ENCODE peak calls at places on chromosomes 2 and 18, in four cellular contexts. U is left ventricle myocardium inferior; V is cardiac fibroblast; F is CD4-positive, alpha-beta T cell. I is an unnamed sample.

GRCh38 chr2:212815453-212815852 is 276.9 kb upstream of the ERBB4 start:
- DNase-seq in U (no peak), V (no peak), F (no peak), I (no peak)

GRCh38 chr2:165161510-165161909 is 42.3 kb downstream of the SCN3A start:
- DNase-seq in U (no peak), V (peak), F (no peak), I (peak)

GRCh38 chr18:12946549-12947354 is 1.1 kb upstream of the SEH1L start:
- DNase-seq in U (peak), V (peak), F (no peak), I (peak)

GRCh38 chr2:169136885-169137534 is 67.6 kb downstream of the DHRS9 start:
- DNase-seq in U (peak), V (peak), F (no peak), I (no peak)

GRCh38 chr2:22673501-22673900 is 711.5 kb upstream of the KLHL29 start:
- DNase-seq in U (no peak), V (no peak), F (no peak), I (no peak)

GRCh38 chr2:165070089-165070488 is 114.8 kb upstream of the SLC38A11 start:
- DNase-seq in U (no peak), V (no peak), F (no peak), I (no peak)

GRCh38 chr2:98907966-98908905 is 27.8 kb downstream of the CRACDL start:
- DNase-seq in U (no peak), V (no peak), F (no peak), I (no peak)

GRCh38 chr18:59674534-59674933 is 22.7 kb downstream of the CCBE1 start:
- DNase-seq in U (no peak), V (no peak), F (no peak), I (no peak)

GRCh38 chr18:79512461-79513380 is 117.0 kb downstream of the NFATC1 start:
- DNase-seq in U (no peak), V (no peak), F (no peak), I (no peak)

GRCh38 chr18:715626-716025 is 3.2 kb upstream of the ENOSF1 start:
- DNase-seq in U (no peak), V (peak), F (no peak), I (peak)

GRCh38 chr2:127419112-127419430 is 844 bp downstream of the PROC start:
- DNase-seq in U (no peak), V (no peak), F (no peak), I (no peak)

GRCh38 chr2:190953257-190953656 is 60.7 kb downstream of the STAT1 start:
- DNase-seq in U (no peak), V (no peak), F (no peak), I (no peak)

GRCh38 chr2:31660812-31661335 is 80.1 kb upstream of the SRD5A2 start:
- DNase-seq in U (no peak), V (no peak), F (no peak), I (no peak)

GRCh38 chr2:6506311-6507258 is 359.1 kb downstream of the CMPK2 start:
- DNase-seq in U (no peak), V (peak), F (no peak), I (peak)

GRCh38 chr2:221596192-221596591 is 24.1 kb upstream of the EPHA4 start:
- DNase-seq in U (no peak), V (peak), F (no peak), I (peak)

GRCh38 chr18:62643181-62643580 is 72.2 kb upstream of the PHLPP1 start:
- DNase-seq in U (no peak), V (no peak), F (no peak), I (no peak)
- TF ChIP-seq CTCF in U (no peak), V (no peak), F (no peak), I (no peak)

GRCh38 chr2:230762317-230762896 is 49.8 kb downstream of the CAB39 start:
- DNase-seq in U (no peak), V (peak), F (no peak), I (no peak)
- TF ChIP-seq CTCF in U (peak), V (peak), F (peak), I (peak)

DNA sequence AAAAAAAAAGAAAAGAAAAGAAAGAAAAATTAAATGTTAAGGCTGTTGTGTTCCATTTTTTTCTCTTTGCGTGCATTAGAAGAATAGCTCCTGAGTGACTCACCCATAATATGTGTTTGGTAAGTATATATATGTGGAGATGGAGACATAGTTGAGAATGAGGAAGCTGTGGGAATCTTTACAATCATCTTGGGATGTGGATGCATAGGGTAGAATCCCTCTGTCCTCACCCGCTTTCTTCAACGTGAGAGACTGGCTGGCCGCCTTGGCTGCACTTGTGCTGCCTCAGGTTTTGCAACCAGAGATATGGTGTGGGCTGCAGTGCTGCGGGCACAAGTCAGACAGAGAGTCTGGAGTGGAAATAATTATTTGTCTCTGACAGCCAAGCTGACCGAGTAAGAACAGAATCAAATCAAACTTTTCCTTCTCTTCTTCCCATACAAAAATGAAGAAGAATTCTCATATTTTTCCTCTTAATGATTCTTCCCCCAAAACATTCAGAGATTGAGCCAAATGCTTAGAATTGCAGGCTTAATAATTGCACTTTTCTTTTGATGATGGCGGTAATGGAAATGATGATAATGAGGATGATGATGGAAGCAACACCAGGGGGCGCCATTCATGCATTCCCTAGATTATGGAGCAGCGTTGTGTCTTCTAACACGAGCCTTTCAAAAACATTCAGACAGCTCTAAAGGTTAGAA is 48.5 kb downstream of the SERPINB7 start:
- DNase-seq in U (peak), V (peak), F (no peak), I (peak)
- TF ChIP-seq CTCF in U (peak), V (peak), F (peak), I (peak)

GRCh38 chr2:119701352-119701751 is 22.4 kb downstream of the TMEM177 start:
- DNase-seq in U (no peak), V (no peak), F (no peak), I (no peak)
- TF ChIP-seq CTCF in U (no peak), V (no peak), F (no peak), I (no peak)

DNA sequence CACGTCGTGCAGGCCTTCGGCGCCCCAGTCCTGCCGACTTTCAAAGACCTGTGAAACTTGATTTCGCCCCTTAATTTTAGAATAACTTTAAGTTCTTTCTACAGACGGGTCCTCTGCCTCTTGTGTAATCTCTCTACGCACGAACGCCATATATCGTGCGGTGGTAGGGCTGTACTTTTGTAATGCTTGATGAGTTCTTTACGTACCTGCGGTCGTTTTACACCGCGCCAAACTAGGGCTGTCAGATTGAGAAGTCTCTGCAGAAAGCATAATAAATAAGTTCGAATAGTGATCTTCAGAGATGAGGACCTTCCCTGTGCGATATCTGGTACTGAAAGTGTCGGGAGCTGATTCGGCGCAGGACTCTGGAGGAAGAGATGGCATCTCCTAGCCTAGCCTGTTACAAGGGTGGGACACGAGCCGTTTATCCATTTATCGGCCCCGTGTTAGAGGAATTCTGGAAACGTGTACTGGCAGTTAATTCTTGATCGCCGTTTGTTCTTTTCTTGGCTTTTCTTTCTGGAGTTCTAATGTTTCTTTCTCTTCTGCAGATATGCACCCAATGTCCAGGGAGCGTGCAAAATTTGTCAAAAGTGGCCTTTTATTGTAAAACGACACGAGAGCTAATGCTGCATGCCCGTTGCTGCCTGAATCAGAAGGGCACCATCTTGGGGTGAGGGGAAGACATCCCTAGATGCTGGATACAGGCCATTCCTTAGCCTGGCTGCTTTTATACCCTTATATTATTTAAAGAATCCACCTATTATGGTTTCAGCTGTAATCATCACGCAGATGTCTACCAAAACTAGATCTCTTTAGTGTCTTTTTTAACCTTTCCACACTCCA is 781 bp upstream of the SLC5A6 start:
- DNase-seq in U (no peak), V (peak), F (peak), I (peak)
- TF ChIP-seq CTCF in U (no peak), V (no peak), F (no peak), I (no peak)

GRCh38 chr2:113891265-113891959 is 1.5 kb downstream of the ACTR3 start:
- DNase-seq in U (no peak), V (peak), F (no peak), I (no peak)

GRCh38 chr2:113889471-113890252 is at the start of gene ACTR3:
- DNase-seq in U (peak), V (peak), F (peak), I (peak)

GRCh38 chr2:113888641-113889470 is 1.0 kb upstream of the ACTR3 start:
- DNase-seq in U (peak), V (no peak), F (no peak), I (no peak)

GRCh38 chr2:113892004-113892740 is 2.3 kb downstream of the ACTR3 start:
- DNase-seq in U (no peak), V (no peak), F (no peak), I (no peak)

GRCh38 chr2:113890253-113891235 is 655 bp downstream of the ACTR3 start:
- DNase-seq in U (peak), V (peak), F (peak), I (peak)
- TF ChIP-seq CTCF in U (no peak), V (no peak), F (no peak), I (no peak)

DNA sequence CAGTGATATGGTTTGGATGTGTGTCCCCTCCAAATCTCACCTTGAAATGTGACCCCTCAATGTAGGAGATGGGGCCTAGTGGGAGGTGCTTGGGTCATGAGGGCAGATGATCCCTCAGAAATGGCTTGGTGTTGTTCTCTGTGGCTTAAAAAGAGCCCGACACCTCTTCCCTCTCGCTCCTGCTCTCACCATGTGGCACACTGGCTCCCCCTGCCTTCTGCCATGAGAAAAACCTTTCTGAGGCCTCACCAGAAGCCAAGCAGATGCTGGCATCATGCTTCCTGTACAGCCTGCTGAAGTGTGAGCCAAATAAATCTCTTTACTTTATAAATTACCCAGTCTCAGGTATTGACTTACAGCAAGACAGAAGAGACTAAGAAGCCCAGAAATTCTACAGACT is 357.1 kb downstream of the NRXN1 start:
- DNase-seq in U (no peak), V (no peak), F (no peak), I (no peak)
- TF ChIP-seq CTCF in U (no peak), V (no peak), F (no peak), I (no peak)